ENCODE peak calls at places on chromosomes 13 and 19, in five cellular contexts. E, L, R, Q and S are unnamed samples.

GRCh38 chr13:39051157-39051556 is 12.9 kb downstream of the NHLRC3 start:
- DNase-seq in R (peak), L (peak), Q (peak), E (no peak), S (peak)

GRCh38 chr13:105817498-105817897 is 718.0 kb downstream of the EFNB2 start:
- DNase-seq in L (no peak), E (no peak), Q (no peak), R (peak), S (no peak)

GRCh38 chr13:28313579-28313978 is 175.2 kb downstream of the PAN3 start:
- DNase-seq in E (no peak), L (peak), R (peak), Q (peak), S (peak)

GRCh38 chr13:67043901-67044300 is 186.2 kb downstream of the PCDH9 start:
- DNase-seq in R (no peak), E (no peak), Q (no peak), L (no peak), S (no peak)

GRCh38 chr19:20558571-20558970 is 7.0 kb downstream of the ZNF737 start:
- DNase-seq in L (no peak), Q (no peak), E (no peak), R (no peak), S (no peak)

GRCh38 chr19:54254195-54254906 is 2.7 kb downstream of the LILRB5 start:
- DNase-seq in L (no peak), R (no peak), E (no peak), Q (no peak), S (no peak)

GRCh38 chr13:91133941-91134772 is 213.3 kb upstream of the MIR17HG start:
- DNase-seq in Q (peak), L (peak), R (peak), E (no peak), S (peak)

GRCh38 chr13:110575322-110576069 is 14.0 kb upstream of the RAB20 start:
- DNase-seq in L (no peak), E (no peak), Q (peak), R (no peak), S (no peak)

GRCh38 chr19:41144403-41144802 is 30.2 kb downstream of the CYP2F1 start:
- DNase-seq in E (no peak), L (peak), R (peak), Q (peak), S (peak)

GRCh38 chr19:35292986-35293732 is 1.2 kb downstream of the MAG start:
- DNase-seq in E (no peak), Q (no peak), R (no peak), L (no peak), S (no peak)

GRCh38 chr13:100789968-100790367 is 115.4 kb upstream of the TMTC4 start:
- DNase-seq in Q (no peak), E (no peak), R (no peak), L (no peak), S (no peak)

GRCh38 chr19:41934849-41935374 is 6.7 kb upstream of the ERFL start:
- DNase-seq in E (peak), Q (peak), R (peak), L (peak), S (peak)

GRCh38 chr19:11130824-11131455 is 24.6 kb downstream of the SPC24 start:
- DNase-seq in E (peak), L (peak), Q (peak), R (peak), S (peak)

GRCh38 chr13:33409673-33410072 is 124.1 kb upstream of the STARD13 start:
- DNase-seq in R (no peak), L (no peak), Q (no peak), E (no peak), S (no peak)

GRCh38 chr19:33866696-33867095 is 70.0 kb downstream of the KCTD15 start:
- DNase-seq in R (no peak), Q (no peak), E (peak), L (no peak), S (no peak)

GRCh38 chr13:19185086-19185864 is 3.7 kb upstream of the TUBA3C start:
- DNase-seq in E (no peak), Q (no peak), R (no peak), L (no peak), S (no peak)

GRCh38 chr19:371501-372160 is 27.0 kb upstream of the MIER2 start:
- DNase-seq in Q (no peak), R (no peak), E (no peak), L (no peak), S (no peak)

GRCh38 chr19:8396563-8397203 is 6.5 kb downstream of the RAB11B start:
- DNase-seq in L (peak), E (peak), R (peak), Q (peak), S (peak)

GRCh38 chr19:23054456-23054855 is 51.5 kb upstream of the ZNF728 start:
- DNase-seq in L (no peak), Q (no peak), R (peak), E (no peak), S (no peak)

GRCh38 chr13:94121686-94122085 is 357.8 kb downstream of the DCT start:
- DNase-seq in L (no peak), Q (peak), E (no peak), R (peak), S (peak)

GRCh38 chr19:54179921-54180452 is 7.0 kb upstream of the TMC4 start:
- DNase-seq in Q (peak), E (no peak), R (peak), L (peak), S (peak)

GRCh38 chr13:26558912-26559485 is 1.5 kb downstream of the WASF3 start:
- DNase-seq in L (peak), R (no peak), Q (no peak), E (no peak), S (no peak)

GRCh38 chr13:28583661-28584091 is 75.3 kb upstream of the POMP start:
- DNase-seq in E (no peak), Q (no peak), L (no peak), R (no peak), S (no peak)

GRCh38 chr19:16778796-16779411 is 50.3 kb upstream of the SIN3B start:
- DNase-seq in R (peak), Q (peak), L (peak), E (no peak), S (peak)

GRCh38 chr19:57068921-57069697 is 50.7 kb upstream of the USP29 start:
- DNase-seq in L (no peak), Q (no peak), R (no peak), E (no peak), S (peak)

GRCh38 chr19:42412661-42413076 is 14.5 kb downstream of the LIPE start:
- DNase-seq in R (no peak), Q (no peak), L (no peak), E (no peak), S (no peak)

GRCh38 chr13:83984793-83985192 is 102.5 kb upstream of the SLITRK1 start:
- DNase-seq in E (no peak), Q (no peak), L (no peak), R (peak), S (no peak)

GRCh38 chr19:6261883-6262282 is 17.9 kb downstream of the MLLT1 start:
- DNase-seq in E (no peak), Q (no peak), L (no peak), R (no peak), S (no peak)

GRCh38 chr19:50890422-50891252 is 17.4 kb downstream of the KLK2 start:
- DNase-seq in E (no peak), Q (peak), L (no peak), R (peak), S (no peak)

GRCh38 chr13:48448963-48449614 is 36.2 kb upstream of the LPAR6 start:
- DNase-seq in E (no peak), R (peak), L (no peak), Q (peak), S (peak)

GRCh38 chr13:78600317-78600899 is 2.9 kb downstream of the POU4F1 start:
- DNase-seq in R (no peak), L (no peak), Q (no peak), E (no peak), S (no peak)

GRCh38 chr19:22602631-22603272 is 31.4 kb upstream of the ZNF492 start:
- DNase-seq in E (no peak), L (no peak), R (no peak), Q (no peak), S (no peak)

GRCh38 chr19:42198676-42199439 is 18.6 kb downstream of the DEDD2 start:
- DNase-seq in E (no peak), R (no peak), Q (no peak), L (no peak), S (no peak)

GRCh38 chr19:48752511-48753365 is at the start of gene FUT1:
- DNase-seq in L (peak), Q (no peak), R (peak), E (peak), S (no peak)
- TF ChIP-seq CTCF in L (no peak), Q (no peak), R (no peak), E (peak), S (no peak)

GRCh38 chr13:23715762-23716235 is 145.6 kb downstream of the TNFRSF19 start:
- DNase-seq in Q (no peak), L (peak), R (peak), E (no peak), S (peak)
- TF ChIP-seq CTCF in Q (peak), L (peak), R (peak), E (no peak), S (peak)

GRCh38 chr19:15238639-15239155 is 6.4 kb upstream of the EPHX3 start:
- DNase-seq in R (no peak), E (no peak), L (no peak), Q (no peak), S (no peak)
- TF ChIP-seq CTCF in R (no peak), E (no peak), L (no peak), Q (no peak), S (no peak)

GRCh38 chr13:46317120-46317519 is 69.9 kb downstream of the RUBCNL start:
- DNase-seq in E (no peak), Q (peak), L (no peak), R (no peak), S (peak)
- TF ChIP-seq CTCF in E (no peak), Q (peak), L (peak), R (no peak), S (peak)

GRCh38 chr13:23811366-23812027 is 77.7 kb downstream of the MIPEP start:
- DNase-seq in Q (no peak), E (no peak), L (no peak), R (peak), S (no peak)

GRCh38 chr13:23813635-23814034 is 75.6 kb downstream of the MIPEP start:
- DNase-seq in R (no peak), Q (no peak), E (no peak), L (no peak), S (no peak)

GRCh38 chr13:23806874-23807522 is 82.2 kb downstream of the MIPEP start:
- DNase-seq in Q (no peak), R (no peak), E (no peak), L (no peak), S (no peak)

GRCh38 chr13:23808803-23809202 is 80.4 kb downstream of the MIPEP start:
- DNase-seq in L (no peak), E (no peak), R (no peak), Q (no peak), S (no peak)

GRCh38 chr13:23810842-23811241 is 78.4 kb downstream of the MIPEP start:
- DNase-seq in Q (no peak), R (no peak), E (no peak), L (no peak), S (no peak)
- TF ChIP-seq CTCF in Q (peak), R (no peak), E (no peak), L (no peak), S (no peak)

GRCh38 chr19:2500861-2501260 is 24.9 kb downstream of the GADD45B start:
- DNase-seq in Q (no peak), R (no peak), L (no peak), E (no peak), S (no peak)
- TF ChIP-seq CTCF in Q (no peak), R (no peak), L (no peak), E (no peak), S (no peak)

DNA sequence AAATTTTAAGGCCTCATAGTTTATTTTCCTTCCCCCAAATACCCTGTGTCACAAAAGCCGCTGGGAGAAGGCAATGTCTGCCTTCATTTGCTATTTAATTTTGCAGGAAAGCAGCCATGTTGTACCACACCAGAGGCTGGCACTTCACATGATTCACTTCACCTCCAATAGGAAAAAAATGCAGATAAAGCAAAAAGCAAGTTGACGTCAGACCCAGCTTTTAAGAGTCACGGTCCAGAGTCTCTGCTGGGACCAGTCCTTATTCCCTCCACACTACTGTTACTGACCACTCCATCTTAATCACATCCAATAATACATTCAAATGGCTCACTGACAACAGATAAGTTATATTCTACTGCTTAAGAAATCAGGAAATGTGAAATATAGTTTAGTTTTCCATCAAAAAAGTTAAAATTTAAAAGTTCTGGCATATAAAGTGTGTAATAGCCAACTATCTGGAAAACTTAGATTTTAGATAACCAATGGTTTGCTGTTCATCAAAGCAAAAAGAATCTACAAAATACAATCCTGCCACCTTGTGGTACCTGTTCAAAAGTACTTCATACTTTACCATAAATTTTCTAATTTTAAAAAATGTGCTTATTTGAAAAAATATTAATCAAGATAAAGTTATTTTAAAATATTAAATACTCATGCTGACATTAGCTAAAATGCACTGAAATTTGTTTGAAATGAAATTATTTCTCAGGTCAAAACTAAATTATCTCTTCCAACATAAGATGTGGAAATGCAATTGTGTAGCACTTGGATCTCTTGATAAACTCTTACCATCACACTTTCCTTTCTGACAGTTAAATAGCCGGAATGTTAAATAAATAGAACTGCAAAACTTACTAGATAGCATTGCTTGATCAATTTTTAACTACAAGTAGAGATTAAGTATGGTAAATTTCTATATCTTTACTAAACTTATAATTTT is 97.3 kb downstream of the SERP2 start:
- DNase-seq in L (peak), R (peak), Q (no peak), E (no peak), S (peak)
- TF ChIP-seq CTCF in L (peak), R (peak), Q (peak), E (peak), S (peak)

GRCh38 chr13:99604636-99605035 is 103.4 kb downstream of the TM9SF2 start:
- DNase-seq in L (no peak), R (no peak), E (no peak), Q (no peak), S (no peak)

GRCh38 chr13:99596180-99596579 is 94.9 kb downstream of the TM9SF2 start:
- DNase-seq in R (no peak), L (no peak), E (no peak), Q (no peak), S (no peak)

GRCh38 chr13:99601535-99601934 is 100.3 kb downstream of the TM9SF2 start:
- DNase-seq in E (no peak), R (no peak), Q (no peak), L (no peak), S (no peak)

GRCh38 chr13:99605417-99606321 is 104.4 kb downstream of the TM9SF2 start:
- DNase-seq in Q (no peak), L (peak), E (peak), R (peak), S (no peak)

GRCh38 chr13:99600318-99600717 is 99.0 kb downstream of the TM9SF2 start:
- DNase-seq in Q (no peak), L (no peak), R (no peak), E (no peak), S (peak)
- TF ChIP-seq CTCF in Q (peak), L (peak), R (no peak), E (no peak), S (peak)